ENCODE peak calls at places on chromosome 16, in seven cellular contexts. W, B, Y, V, T, D and F are unnamed samples.

GRCh38 chr16:50548659-50549560 is 714 bp downstream of the NKD1 start:
- DNase-seq in W (no peak), B (peak; percentile 34), Y (peak; percentile 54), V (no peak), T (peak; percentile 46), D (peak; percentile 40), F (no peak)

GRCh38 chr16:15829460-15829859 is 27.4 kb downstream of the MYH11 start:
- DNase-seq in W (peak; percentile 50), B (no peak), Y (no peak), V (peak; percentile 65), T (no peak), D (no peak), F (peak; percentile 25)

GRCh38 chr16:49588061-49588460 is 214.5 kb downstream of the C16orf78 start:
- DNase-seq in W (no peak), B (no peak), Y (no peak), V (no peak), T (no peak), D (no peak), F (no peak)

GRCh38 chr16:1310832-1311200 is 1.4 kb downstream of the UBE2I start:
- DNase-seq in W (no peak), B (no peak), Y (peak; percentile 68), V (no peak), T (peak; percentile 23), D (no peak), F (peak; percentile 9)

GRCh38 chr16:64826374-64826773 is 295.5 kb downstream of the CDH11 start:
- DNase-seq in W (no peak), B (no peak), Y (no peak), V (no peak), T (no peak), D (no peak), F (peak; percentile 5)

GRCh38 chr16:3459401-3460090 is 16.1 kb downstream of the NAA60 start:
- DNase-seq in W (no peak), B (no peak), Y (peak; percentile 74), V (no peak), T (no peak), D (no peak), F (peak; percentile 27)

GRCh38 chr16:89923640-89924297 is 627 bp downstream of the TUBB3 start:
- DNase-seq in W (no peak), B (no peak), Y (no peak), V (no peak), T (no peak), D (no peak), F (no peak)

GRCh38 chr16:56549744-56550385 is 15.0 kb upstream of the MT4 start:
- DNase-seq in W (no peak), B (no peak), Y (no peak), V (no peak), T (no peak), D (no peak), F (no peak)

GRCh38 chr16:50531901-50532300 is 16.3 kb upstream of the NKD1 start:
- DNase-seq in W (no peak), B (no peak), Y (no peak), V (no peak), T (no peak), D (no peak), F (no peak)